ENCODE peak calls at places on chromosomes 4 and X, in four cellular contexts. V, S, X and Y are unnamed samples.

GRCh38 chr4:73453701-73454005 is 17.6 kb downstream of the AFP start:
- DNase-seq in V (no peak), S (peak), X (no peak), Y (no peak)

GRCh38 chr4:146347822-146348221 is 133.5 kb downstream of the REELD1 start:
- DNase-seq in V (no peak), S (no peak), X (no peak), Y (no peak)

GRCh38 chr4:133154725-133155124 is 5.6 kb downstream of the PCDH10 start:
- DNase-seq in V (peak), S (peak), X (no peak), Y (no peak)

GRCh38 chrX:49184294-49185061 is 1.7 kb downstream of the PRICKLE3 start:
- DNase-seq in V (peak), S (peak), X (peak), Y (peak)

GRCh38 chr4:153426207-153426886 is 39.8 kb upstream of the TMEM131L start:
- DNase-seq in V (no peak), S (no peak), X (no peak), Y (no peak)

GRCh38 chrX:14697453-14697852 is 168.1 kb downstream of the GLRA2 start:
- DNase-seq in V (peak), S (no peak), X (peak), Y (no peak)

GRCh38 chr4:152000518-152000917 is 239.7 kb upstream of the GATB start:
- DNase-seq in V (no peak), S (no peak), X (no peak), Y (no peak)

GRCh38 chrX:134821901-134822300 is 163.6 kb upstream of the PLAC1 start:
- DNase-seq in V (no peak), S (no peak), X (no peak), Y (no peak)

GRCh38 chr4:141229408-141230101 is 8.9 kb downstream of the ZNF330 start:
- DNase-seq in V (no peak), S (no peak), X (no peak), Y (no peak)

GRCh38 chr4:81019016-81019415 is 11.5 kb upstream of the BMP3 start:
- DNase-seq in V (no peak), S (no peak), X (no peak), Y (no peak)

GRCh38 chrX:136531951-136532350 is at the start of gene VGLL1:
- DNase-seq in V (no peak), S (no peak), X (no peak), Y (no peak)

GRCh38 chr4:25535278-25535677 is 120.4 kb upstream of the SLC34A2 start:
- DNase-seq in V (no peak), S (peak), X (no peak), Y (no peak)

GRCh38 chrX:65551086-65551485 is 16.5 kb upstream of the LAS1L start:
- DNase-seq in V (no peak), S (no peak), X (no peak), Y (no peak)

GRCh38 chr4:108433832-108434231 is 186.5 kb upstream of the RPL34 start:
- DNase-seq in V (peak), S (peak), X (peak), Y (no peak)

GRCh38 chr4:21469438-21470032 is 479.0 kb downstream of the KCNIP4 start:
- DNase-seq in V (peak), S (peak), X (no peak), Y (no peak)

GRCh38 chr4:100984901-100985300 is 362.4 kb downstream of the PPP3CA start:
- DNase-seq in V (no peak), S (peak), X (no peak), Y (no peak)

GRCh38 chr4:79528241-79528706 is 120.2 kb upstream of the GK2 start:
- DNase-seq in V (no peak), S (peak), X (peak), Y (no peak)

GRCh38 chr4:121773873-121774272 is 8.9 kb upstream of the SMIM43 start:
- DNase-seq in V (no peak), S (no peak), X (no peak), Y (no peak)

GRCh38 chrX:12080265-12080664 is 58.0 kb upstream of the FRMPD4 start:
- DNase-seq in V (peak), S (peak), X (no peak), Y (no peak)